ENCODE peak calls at places on chromosomes 11 and 22, in six cellular contexts. X is neural progenitor cell; B is stimulated activated CD8-positive, alpha-beta memory T cell treated with anti-CD3 and anti-CD28 coated beads, Interleukin-2, amount 100 ng/mL, for 1 hour; U is activated CD4-positive, CD25-positive, alpha-beta regulatory T cell treated with anti-CD3 and anti-CD28 coated beads, Interleukin-2, amount 50 U/mL, for 16 hours; R is heart right ventricle; Q is left ventricle myocardium superior. E is an unnamed sample.

GRCh38 chr11:69388661-69389060 is 92.8 kb upstream of the LINC01488 start:
- DNase-seq in X (no peak), U (no peak), R (no peak), B (no peak), Q (no peak), E (no peak)

GRCh38 chr22:20130739-20131592 is 638 bp upstream of the ZDHHC8 start:
- DNase-seq in X (peak), Q (peak), R (peak), U (peak), B (peak), E (peak)

GRCh38 chr11:14424096-14424495 is 65.1 kb upstream of the RRAS2 start:
- DNase-seq in R (no peak), Q (no peak), U (no peak), B (no peak), X (no peak), E (no peak)

GRCh38 chr11:13826505-13827278 is 135.8 kb upstream of the SPON1 start:
- DNase-seq in U (no peak), R (no peak), X (no peak), Q (no peak), B (no peak), E (no peak)

GRCh38 chr11:43933608-43934358 is 8.7 kb upstream of the C11orf96 start:
- DNase-seq in U (no peak), X (peak), Q (no peak), B (no peak), R (no peak), E (no peak)

GRCh38 chr11:115527534-115528125 is 23.4 kb upstream of the CADM1 start:
- DNase-seq in X (peak), U (no peak), Q (no peak), B (no peak), R (no peak), E (no peak)

GRCh38 chr22:41862530-41863266 is 29.8 kb downstream of the SREBF2 start:
- DNase-seq in B (no peak), Q (no peak), U (no peak), R (no peak), X (no peak), E (no peak)

GRCh38 chr22:45640291-45640940 is 31.2 kb upstream of the ATXN10 start:
- DNase-seq in X (no peak), R (no peak), Q (peak), U (no peak), B (no peak), E (no peak)

GRCh38 chr11:64042301-64042700 is 6.6 kb downstream of the FLRT1 start:
- DNase-seq in U (no peak), X (peak), Q (no peak), B (no peak), R (no peak), E (no peak)

GRCh38 chr11:2694995-2695939 is 4.5 kb downstream of the KCNQ1OT1 start:
- DNase-seq in B (no peak), U (no peak), X (no peak), R (no peak), Q (no peak), E (no peak)

GRCh38 chr11:47768090-47768620 is 1.0 kb upstream of the FNBP4 start:
- DNase-seq in X (peak), R (peak), Q (peak), U (no peak), B (no peak), E (peak)

GRCh38 chr11:35347921-35348331 is 71.4 kb downstream of the SLC1A2 start:
- DNase-seq in Q (peak), U (no peak), R (no peak), B (no peak), X (no peak), E (no peak)

E was measured in kidney.